ENCODE peak calls at places on chromosomes 11 and 22, in five cellular contexts. C, D, S, I and V are unnamed samples.

GRCh38 chr22:50473855-50474671 is 772 bp downstream of the SBF1 start:
- DNase-seq in C (peak), D (peak), S (peak), I (no peak), V (no peak)

GRCh38 chr11:119904636-119905035 is 175.6 kb upstream of the NECTIN1 start:
- DNase-seq in C (no peak), D (no peak), S (no peak), I (no peak), V (no peak)

GRCh38 chr22:47695176-47695575 is 932.7 kb downstream of the TBC1D22A start:
- DNase-seq in C (no peak), D (no peak), S (no peak), I (peak), V (no peak)

GRCh38 chr11:130478204-130478701 is 29.8 kb downstream of the ADAMTS15 start:
- DNase-seq in C (no peak), D (no peak), S (peak), I (peak), V (no peak)

GRCh38 chr11:82462588-82462987 is 271.1 kb downstream of the FAM181B start:
- DNase-seq in C (no peak), D (no peak), S (no peak), I (no peak), V (no peak)

GRCh38 chr11:64447717-64448598 is 89.0 kb downstream of the RPS6KA4 start:
- DNase-seq in C (no peak), D (no peak), S (no peak), I (no peak), V (no peak)

GRCh38 chr11:70476669-70477068 is 78.3 kb downstream of the CTTN start:
- DNase-seq in C (no peak), D (no peak), S (no peak), I (no peak), V (no peak)

GRCh38 chr11:64814712-64815187 is 4.4 kb upstream of the MEN1 start:
- DNase-seq in C (no peak), D (no peak), S (no peak), I (no peak), V (no peak)

GRCh38 chr11:117996058-117996457 is 9.9 kb downstream of the IL10RA start:
- DNase-seq in C (no peak), D (no peak), S (no peak), I (no peak), V (no peak)

GRCh38 chr11:12531681-12532080 is 142.5 kb upstream of the TEAD1 start:
- DNase-seq in C (no peak), D (no peak), S (no peak), I (no peak), V (no peak)

GRCh38 chr11:7600205-7600775 is 73.0 kb downstream of the CYB5R2 start:
- DNase-seq in C (no peak), D (no peak), S (peak), I (peak), V (no peak)

GRCh38 chr11:2825886-2826678 is 59.5 kb downstream of the CDKN1C start:
- DNase-seq in C (no peak), D (peak), S (peak), I (peak), V (no peak)

GRCh38 chr22:25624486-25624885 is 60.0 kb downstream of the GRK3 start:
- DNase-seq in C (no peak), D (no peak), S (no peak), I (no peak), V (no peak)

GRCh38 chr11:71446942-71447688 is 1.1 kb downstream of the DHCR7 start:
- DNase-seq in C (no peak), D (no peak), S (no peak), I (peak), V (no peak)

GRCh38 chr11:111586305-111586915 is 15.8 kb upstream of the SIK2 start:
- DNase-seq in C (peak), D (peak), S (no peak), I (no peak), V (peak)

GRCh38 chr11:3904228-3904627 is 48.8 kb downstream of the STIM1 start:
- DNase-seq in C (no peak), D (no peak), S (no peak), I (no peak), V (no peak)

GRCh38 chr11:27485930-27486773 is 13.6 kb upstream of the LGR4 start:
- DNase-seq in C (no peak), D (peak), S (peak), I (no peak), V (peak)

GRCh38 chr22:25054943-25055511 is 102.5 kb downstream of the KIAA1671 start:
- DNase-seq in C (peak), D (no peak), S (peak), I (no peak), V (no peak)

GRCh38 chr11:95149659-95150294 is 60.1 kb downstream of the ENDOD1 start:
- DNase-seq in C (no peak), D (peak), S (peak), I (no peak), V (no peak)

GRCh38 chr11:125360066-125360465 is 136.0 kb downstream of the FEZ1 start:
- DNase-seq in C (no peak), D (no peak), S (no peak), I (no peak), V (no peak)

GRCh38 chr11:134332189-134332631 is 422 bp downstream of the GLB1L2 start:
- DNase-seq in C (peak), D (peak), S (no peak), I (no peak), V (peak)

GRCh38 chr11:105132716-105133511 is 6.7 kb downstream of the CARD18 start:
- DNase-seq in C (no peak), D (no peak), S (peak), I (no peak), V (no peak)

GRCh38 chr11:86981777-86982540 is 26.8 kb upstream of the FZD4 start:
- DNase-seq in C (no peak), D (no peak), S (no peak), I (no peak), V (no peak)

GRCh38 chr11:85089654-85090053 is 537.5 kb downstream of the DLG2 start:
- DNase-seq in C (no peak), D (no peak), S (no peak), I (no peak), V (no peak)

GRCh38 chr11:65492637-65493366 is 6.0 kb upstream of the MALAT1 start:
- DNase-seq in C (no peak), D (no peak), S (peak), I (peak), V (no peak)

GRCh38 chr11:45285289-45285828 is 782 bp downstream of the SYT13 start:
- DNase-seq in C (no peak), D (peak), S (no peak), I (no peak), V (no peak)

GRCh38 chr11:6191733-6192132 is 7.3 kb upstream of the OR52W1 start:
- DNase-seq in C (no peak), D (no peak), S (no peak), I (no peak), V (no peak)

GRCh38 chr11:118168751-118169150 is 7.7 kb downstream of the SCN2B start:
- DNase-seq in C (no peak), D (no peak), S (no peak), I (no peak), V (no peak)

GRCh38 chr11:70799386-70799785 is 401.1 kb downstream of the CTTN start:
- DNase-seq in C (no peak), D (no peak), S (peak), I (no peak), V (no peak)

GRCh38 chr22:37486224-37486845 is at the start of gene MFNG:
- DNase-seq in C (peak), D (peak), S (peak), I (peak), V (peak)

GRCh38 chr11:111983187-111983986 is 41.8 kb upstream of the DLAT start:
- DNase-seq in C (no peak), D (peak), S (no peak), I (no peak), V (no peak)